ENCODE peak calls at places on chromosomes 6 and 20, in eight cellular contexts. Z is cerebellar cortex; U is K562; L is CD8-positive, alpha-beta T cell; O is kidney tubule cell; T is effector memory CD4-positive, alpha-beta T cell; I is amniotic stem cell; W is stomach. R is an unnamed sample.

GRCh38 chr6:88655586-88655985 is 307.8 kb downstream of the RNGTT start:
- DNase-seq in L (no peak), T (no peak), U (no peak), Z (no peak), W (no peak), I (no peak), O (no peak), R (no peak)

GRCh38 chr6:149032599-149033405 is 284.7 kb upstream of the TAB2 start:
- DNase-seq in W (no peak), L (no peak), O (peak), T (no peak), I (peak), Z (no peak), U (no peak), R (no peak)

GRCh38 chr6:35181933-35182612 is 31.7 kb upstream of the SCUBE3 start:
- DNase-seq in Z (peak), U (no peak), I (no peak), W (peak), O (peak), T (no peak), L (no peak), R (peak)

GRCh38 chr6:79544299-79544927 is 7.2 kb upstream of the LCA5 start:
- DNase-seq in Z (peak), W (no peak), L (no peak), U (no peak), I (no peak), O (peak), T (no peak), R (peak)

GRCh38 chr6:35089935-35090505 is 51.1 kb downstream of the TCP11 start:
- DNase-seq in W (peak), I (no peak), L (no peak), Z (no peak), U (no peak), T (no peak), O (peak), R (no peak)

GRCh38 chr20:39289316-39289715 is 327.2 kb downstream of the DHX35 start:
- DNase-seq in T (no peak), I (no peak), L (no peak), U (no peak), W (no peak), Z (no peak), O (no peak), R (peak)

GRCh38 chr6:35534396-35535170 is 21.9 kb upstream of the TULP1 start:
- DNase-seq in O (no peak), Z (no peak), L (no peak), I (no peak), U (no peak), W (no peak), T (no peak), R (no peak)

GRCh38 chr6:1226208-1227099 is 85.4 kb upstream of the FOXQ1 start:
- DNase-seq in U (no peak), T (no peak), Z (no peak), L (no peak), W (no peak), I (no peak), O (peak), R (no peak)

GRCh38 chr20:8424010-8424409 is 291.9 kb downstream of the PLCB1 start:
- DNase-seq in T (no peak), W (no peak), O (peak), U (no peak), I (no peak), L (no peak), Z (no peak), R (no peak)

GRCh38 chr20:62754122-62754990 is 41.9 kb upstream of the MRGBP start:
- DNase-seq in I (no peak), T (no peak), U (no peak), L (no peak), W (no peak), Z (no peak), O (no peak), R (no peak)

GRCh38 chr6:827431-827830 is 134.5 kb upstream of the EXOC2 start:
- DNase-seq in U (no peak), W (no peak), Z (no peak), T (no peak), I (no peak), O (no peak), L (no peak), R (no peak)

GRCh38 chr6:157244175-157244574 is 79.1 kb downstream of the TMEM242 start:
- DNase-seq in O (peak), I (no peak), Z (no peak), U (no peak), T (no peak), W (no peak), L (no peak), R (no peak)

GRCh38 chr6:45477785-45478184 is 100.1 kb upstream of the SUPT3H start:
- DNase-seq in L (no peak), I (no peak), T (no peak), Z (no peak), U (no peak), W (no peak), O (peak), R (no peak)

GRCh38 chr6:56683882-56684281 is 41.2 kb upstream of the DST start:
- DNase-seq in L (no peak), U (no peak), T (no peak), W (no peak), I (peak), O (peak), Z (no peak), R (peak)

GRCh38 chr6:37155394-37156312 is 14.3 kb upstream of the PIM1 start:
- DNase-seq in L (no peak), T (no peak), O (peak), U (peak), I (no peak), Z (no peak), W (peak), R (no peak)